ENCODE peak calls at places on chromosome 15, in nine cellular contexts. One of them, this sample, is unnamed.

GRCh38 chr15:100997442-100997841 is 78.3 kb downstream of the LRRK1 start:
- DNase-seq in body of pancreas: no peak
- DNase-seq in small intestine: no peak
- DNase-seq in naive thymus-derived CD8-positive, alpha-beta T cell: no peak
- DNase-seq in T follicular helper cell: no peak
- DNase-seq in stomach: no peak
- DNase-seq in sigmoid colon: no peak
- DNase-seq in endothelial cell of umbilical vein: no peak
- DNase-seq in fibroblast of mammary gland: peak
- DNase-seq in this sample: no peak

GRCh38 chr15:78212008-78212407 is 22.4 kb downstream of the ACSBG1 start:
- DNase-seq in T follicular helper cell: no peak
- DNase-seq in endothelial cell of umbilical vein: no peak
- DNase-seq in stomach: peak
- DNase-seq in small intestine: no peak
- DNase-seq in naive thymus-derived CD8-positive, alpha-beta T cell: no peak
- DNase-seq in body of pancreas: no peak
- DNase-seq in fibroblast of mammary gland: no peak
- DNase-seq in sigmoid colon: no peak
- DNase-seq in this sample: no peak

GRCh38 chr15:39304201-39304841 is 276.6 kb upstream of the THBS1 start:
- DNase-seq in fibroblast of mammary gland: peak
- DNase-seq in endothelial cell of umbilical vein: no peak
- DNase-seq in sigmoid colon: no peak
- DNase-seq in T follicular helper cell: no peak
- DNase-seq in naive thymus-derived CD8-positive, alpha-beta T cell: no peak
- DNase-seq in body of pancreas: no peak
- DNase-seq in small intestine: no peak
- DNase-seq in stomach: no peak
- DNase-seq in this sample: no peak

GRCh38 chr15:46304320-46304719 is 669.5 kb downstream of the SQOR start:
- DNase-seq in naive thymus-derived CD8-positive, alpha-beta T cell: no peak
- DNase-seq in stomach: no peak
- DNase-seq in endothelial cell of umbilical vein: peak
- DNase-seq in small intestine: peak
- DNase-seq in T follicular helper cell: no peak
- DNase-seq in body of pancreas: no peak
- DNase-seq in sigmoid colon: no peak
- DNase-seq in fibroblast of mammary gland: peak
- DNase-seq in this sample: no peak

GRCh38 chr15:99431661-99432091 is 134.1 kb upstream of the MEF2A start:
- DNase-seq in fibroblast of mammary gland: no peak
- DNase-seq in stomach: no peak
- DNase-seq in naive thymus-derived CD8-positive, alpha-beta T cell: no peak
- DNase-seq in small intestine: no peak
- DNase-seq in T follicular helper cell: no peak
- DNase-seq in body of pancreas: no peak
- DNase-seq in endothelial cell of umbilical vein: no peak
- DNase-seq in sigmoid colon: peak
- DNase-seq in this sample: no peak

GRCh38 chr15:45448066-45448510 is 69.7 kb upstream of the GATM start:
- DNase-seq in endothelial cell of umbilical vein: no peak
- DNase-seq in small intestine: no peak
- DNase-seq in naive thymus-derived CD8-positive, alpha-beta T cell: no peak
- DNase-seq in stomach: no peak
- DNase-seq in sigmoid colon: no peak
- DNase-seq in T follicular helper cell: no peak
- DNase-seq in fibroblast of mammary gland: no peak
- DNase-seq in body of pancreas: peak
- DNase-seq in this sample: peak

GRCh38 chr15:25345943-25346342 is 92.9 kb downstream of the UBE3A start:
- DNase-seq in stomach: no peak
- DNase-seq in T follicular helper cell: no peak
- DNase-seq in fibroblast of mammary gland: peak
- DNase-seq in body of pancreas: no peak
- DNase-seq in endothelial cell of umbilical vein: peak
- DNase-seq in naive thymus-derived CD8-positive, alpha-beta T cell: no peak
- DNase-seq in sigmoid colon: peak
- DNase-seq in small intestine: no peak
- DNase-seq in this sample: no peak

GRCh38 chr15:38463893-38464292 is 10.0 kb downstream of the FAM98B start:
- DNase-seq in T follicular helper cell: no peak
- DNase-seq in fibroblast of mammary gland: no peak
- DNase-seq in body of pancreas: no peak
- DNase-seq in endothelial cell of umbilical vein: no peak
- DNase-seq in stomach: no peak
- DNase-seq in small intestine: no peak
- DNase-seq in naive thymus-derived CD8-positive, alpha-beta T cell: no peak
- DNase-seq in sigmoid colon: no peak
- DNase-seq in this sample: no peak

GRCh38 chr15:77461486-77461885 is 40.8 kb downstream of the HMG20A start:
- DNase-seq in sigmoid colon: no peak
- DNase-seq in body of pancreas: no peak
- DNase-seq in small intestine: no peak
- DNase-seq in T follicular helper cell: no peak
- DNase-seq in endothelial cell of umbilical vein: no peak
- DNase-seq in stomach: no peak
- DNase-seq in fibroblast of mammary gland: peak
- DNase-seq in naive thymus-derived CD8-positive, alpha-beta T cell: no peak
- DNase-seq in this sample: no peak

GRCh38 chr15:98177950-98178848 is 217.7 kb downstream of the ARRDC4 start:
- DNase-seq in sigmoid colon: peak
- DNase-seq in endothelial cell of umbilical vein: peak
- DNase-seq in naive thymus-derived CD8-positive, alpha-beta T cell: peak
- DNase-seq in fibroblast of mammary gland: peak
- DNase-seq in T follicular helper cell: no peak
- DNase-seq in body of pancreas: peak
- DNase-seq in stomach: peak
- DNase-seq in small intestine: peak
- DNase-seq in this sample: peak

This sample was measured in GDM1.